ENCODE peak calls at places on chromosomes 6 and 20, in four cellular contexts. U is CD4-positive, alpha-beta T cell; T is stromal cell of bone marrow; G is ACHN. M is an unnamed sample.
A peak's percentile ranks its signal among the peaks of the same experiment; 100 is the strongest.

GRCh38 chr6:148678682-148679081 is 68.1 kb upstream of the UST start:
- DNase-seq in G (no peak), U (no peak), T (no peak), M (no peak)

GRCh38 chr6:84774174-84775158 is 10.1 kb upstream of the TBX18 start:
- DNase-seq in U (no peak), T (no peak), G (no peak), M (no peak)

GRCh38 chr6:56949925-56950495 is 4.9 kb upstream of the BEND6 start:
- DNase-seq in U (no peak), T (no peak), G (no peak), M (no peak)

GRCh38 chr6:43621078-43621835 is 7.8 kb downstream of the GTPBP2 start:
- DNase-seq in T (no peak), U (no peak), G (no peak), M (no peak)

GRCh38 chr6:36660771-36661471 is 17.6 kb upstream of the CDKN1A start:
- DNase-seq in G (no peak), T (no peak), U (no peak), M (no peak)

GRCh38 chr6:167717455-167717854 is 109.3 kb upstream of the AFDN start:
- DNase-seq in T (no peak), G (no peak), U (no peak), M (no peak)

GRCh38 chr6:83824831-83825230 is 28.3 kb upstream of the RIPPLY2 start:
- DNase-seq in G (no peak), T (no peak), U (no peak), M (no peak)

GRCh38 chr6:134689177-134689576 is 260.7 kb downstream of the ALDH8A1 start:
- DNase-seq in U (no peak), G (no peak), T (no peak), M (no peak)

GRCh38 chr6:17381429-17382147 is 11.8 kb upstream of the CAP2 start:
- DNase-seq in G (no peak), T (peak; percentile 64), U (no peak), M (no peak)

GRCh38 chr6:44041461-44042260 is 85.6 kb downstream of the MRPL14 start:
- DNase-seq in U (no peak), G (peak; percentile 88), T (peak; percentile 96), M (peak; percentile 92)

GRCh38 chr20:58192567-58192966 is 35.9 kb downstream of the ANKRD60 start:
- DNase-seq in U (peak; percentile 14), T (no peak), G (no peak), M (no peak)

GRCh38 chr20:52054123-52054522 is 137.5 kb downstream of the ZFP64 start:
- DNase-seq in U (no peak), T (no peak), G (no peak), M (no peak)

GRCh38 chr6:47179286-47179685 is 130.4 kb downstream of the TNFRSF21 start:
- DNase-seq in U (no peak), G (no peak), T (no peak), M (no peak)

GRCh38 chr6:130778946-130779657 is 48.1 kb upstream of the SMLR1 start:
- DNase-seq in G (no peak), U (no peak), T (peak; percentile 66), M (peak; percentile 62)

GRCh38 chr6:113854531-113855499 is 2.3 kb upstream of the MARCKS start:
- DNase-seq in T (peak; percentile 60), U (no peak), G (peak; percentile 68), M (peak; percentile 33)

GRCh38 chr6:91487729-91488392 is 901.0 kb upstream of the MAP3K7 start:
- DNase-seq in T (no peak), U (no peak), G (no peak), M (peak; percentile 36)

GRCh38 chr6:105817370-105817769 is 268.8 kb upstream of the PRDM1 start:
- DNase-seq in T (no peak), U (no peak), G (no peak), M (no peak)

GRCh38 chr6:41536884-41537347 is 9.3 kb upstream of the FOXP4 start:
- DNase-seq in T (no peak), U (no peak), G (no peak), M (peak; percentile 38)

GRCh38 chr20:55701467-55701866 is 303.9 kb downstream of the CBLN4 start:
- DNase-seq in T (no peak), G (no peak), U (no peak), M (no peak)

GRCh38 chr6:144953552-144954240 is 668.6 kb downstream of the UTRN start:
- DNase-seq in G (peak; percentile 42), U (no peak), T (peak; percentile 40), M (no peak)

GRCh38 chr6:44495036-44495901 is 107.8 kb downstream of the CDC5L start:
- DNase-seq in G (no peak), U (no peak), T (peak; percentile 9), M (no peak)

GRCh38 chr20:5128886-5129285 is 2.1 kb downstream of the CDS2 start:
- DNase-seq in T (no peak), G (no peak), U (no peak), M (no peak)

GRCh38 chr6:149212892-149213786 is 104.4 kb upstream of the TAB2 start:
- DNase-seq in U (no peak), G (no peak), T (no peak), M (peak; percentile 6)

GRCh38 chr6:166456360-166457156 is 73.8 kb upstream of the MPC1 start:
- DNase-seq in T (no peak), G (peak; percentile 12), U (no peak), M (peak; percentile 35)

GRCh38 chr6:17965397-17965796 is 22.0 kb downstream of the KIF13A start:
- DNase-seq in G (no peak), T (peak; percentile 65), U (no peak), M (no peak)

GRCh38 chr6:121055572-121056163 is 278.6 kb downstream of the TBC1D32 start:
- DNase-seq in U (no peak), G (peak; percentile 59), T (peak; percentile 34), M (peak; percentile 73)

GRCh38 chr6:83057705-83058321 is 7.8 kb downstream of the UBE3D start:
- DNase-seq in T (no peak), U (no peak), G (peak; percentile 54), M (peak; percentile 43)

GRCh38 chr6:21678990-21679389 is 85.4 kb downstream of the SOX4 start:
- DNase-seq in T (no peak), G (peak; percentile 61), U (no peak), M (no peak)

GRCh38 chr6:143064996-143065683 is 4.5 kb downstream of the AIG1 start:
- DNase-seq in T (no peak), U (no peak), G (peak; percentile 41), M (no peak)

GRCh38 chr20:37190354-37190753 is 11.0 kb upstream of the MROH8 start:
- DNase-seq in T (no peak), U (no peak), G (no peak), M (no peak)

GRCh38 chr6:159693894-159694545 is 979 bp upstream of the SOD2 start:
- DNase-seq in U (peak; percentile 35), G (peak; percentile 48), T (no peak), M (peak; percentile 66)

GRCh38 chr20:63309261-63310071 is 16.5 kb downstream of the COL20A1 start:
- DNase-seq in T (no peak), G (peak; percentile 22), U (no peak), M (peak; percentile 16)

GRCh38 chr20:16049478-16050093 is 523.7 kb downstream of the KIF16B start:
- DNase-seq in U (no peak), T (no peak), G (no peak), M (no peak)

GRCh38 chr6:1851681-1852456 is 242.2 kb downstream of the FOXC1 start:
- DNase-seq in G (no peak), T (no peak), U (no peak), M (no peak)

GRCh38 chr6:75467906-75468460 is 25.6 kb downstream of the FILIP1 start:
- DNase-seq in G (no peak), T (no peak), U (no peak), M (no peak)

GRCh38 chr20:50399917-50400704 is 110.1 kb upstream of the PTPN1 start:
- DNase-seq in T (no peak), G (no peak), U (no peak), M (no peak)

M was measured in Kasumi-1.